ENCODE peak calls at places on chromosomes 3 and 15, in nine cellular contexts. W is fibroblast of lung, T is upper lobe of left lung, Z is stomach, Y is coronary artery, L is nephron progenitor cell, D is omental fat pad, H is WTC11, M is transverse colon. E is an unnamed sample.

GRCh38 chr3:37024092-37024491 is 30.8 kb downstream of the MLH1 start:
- DNase-seq in W (peak; percentile 15), T (no peak), Z (no peak), Y (no peak), L (no peak), D (no peak), H (no peak), M (no peak), E (peak; percentile 8)

GRCh38 chr3:97991278-97991652 is 19.0 kb upstream of the RIOX2 start:
- DNase-seq in W (no peak), T (no peak), Z (no peak), Y (no peak), L (no peak), D (no peak), H (no peak), M (no peak), E (no peak)

GRCh38 chr15:32738677-32739076 is 20.9 kb downstream of the GREM1 start:
- DNase-seq in W (no peak), T (no peak), Z (no peak), Y (no peak), L (no peak), D (no peak), H (no peak), M (no peak), E (no peak)

GRCh38 chr15:80171787-80172186 is 19.0 kb downstream of the FAH start:
- DNase-seq in W (no peak), T (no peak), Z (no peak), Y (no peak), L (no peak), D (no peak), H (no peak), M (no peak), E (no peak)

GRCh38 chr3:158821847-158822246 is 20.0 kb downstream of the MFSD1 start:
- DNase-seq in W (no peak), T (no peak), Z (no peak), Y (no peak), L (no peak), D (no peak), H (no peak), M (no peak), E (no peak)

GRCh38 chr3:18872466-18872865 is 275.8 kb upstream of the KCNH8 start:
- DNase-seq in W (no peak), T (no peak), Z (no peak), Y (no peak), L (no peak), D (no peak), H (no peak), M (no peak), E (no peak)

GRCh38 chr3:117734431-117734830 is 1024.9 kb downstream of the TUSC7 start:
- DNase-seq in W (peak; percentile 86), T (no peak), Z (no peak), Y (no peak), L (no peak), D (no peak), H (no peak), M (no peak), E (no peak)

GRCh38 chr15:77907824-77908751 is 169.4 kb downstream of the TBC1D2B start:
- DNase-seq in W (peak; percentile 64), T (peak; percentile 75), Z (peak; percentile 78), Y (peak; percentile 66), L (no peak), D (no peak), H (peak; percentile 85), M (peak; percentile 84), E (peak; percentile 47)

GRCh38 chr15:74784854-74785715 is 3.2 kb downstream of the CSK start:
- DNase-seq in W (no peak), T (no peak), Z (no peak), Y (no peak), L (no peak), D (no peak), H (no peak), M (no peak), E (no peak)

GRCh38 chr3:102083469-102083868 is 234.2 kb downstream of the NFKBIZ start:
- DNase-seq in W (no peak), T (no peak), Z (no peak), Y (no peak), L (no peak), D (no peak), H (no peak), M (no peak), E (no peak)

GRCh38 chr15:92413511-92413910 is 19.8 kb downstream of the ST8SIA2 start:
- DNase-seq in W (no peak), T (no peak), Z (no peak), Y (no peak), L (no peak), D (no peak), H (no peak), M (no peak), E (no peak)

GRCh38 chr3:11244131-11244677 is 28.0 kb upstream of the ATG7 start:
- DNase-seq in W (peak; percentile 36), T (no peak), Z (no peak), Y (no peak), L (no peak), D (no peak), H (no peak), M (no peak), E (peak; percentile 38)

GRCh38 chr3:129121016-129121791 is 400 bp downstream of the RAB43 start:
- DNase-seq in W (peak; percentile 41), T (peak; percentile 90), Z (peak; percentile 27), Y (no peak), L (no peak), D (no peak), H (peak; percentile 25), M (peak; percentile 19), E (no peak)

GRCh38 chr3:181618260-181618659 is 93.5 kb upstream of the SOX2 start:
- DNase-seq in W (no peak), T (no peak), Z (no peak), Y (no peak), L (no peak), D (no peak), H (no peak), M (no peak), E (no peak)

GRCh38 chr3:171753665-171754408 is 56.4 kb downstream of the PLD1 start:
- DNase-seq in W (peak; percentile 87), T (no peak), Z (no peak), Y (no peak), L (no peak), D (no peak), H (no peak), M (no peak), E (peak; percentile 57)

GRCh38 chr15:100111103-100112060 is 230.4 kb downstream of the ADAMTS17 start:
- DNase-seq in W (peak; percentile 91), T (no peak), Z (peak; percentile 28), Y (peak; percentile 94), L (no peak), D (no peak), H (no peak), M (peak; percentile 21), E (peak; percentile 89)

GRCh38 chr15:40081691-40082194 is 26.9 kb downstream of the BMF start:
- DNase-seq in W (peak; percentile 73), T (no peak), Z (peak; percentile 72), Y (peak; percentile 74), L (peak; percentile 54), D (no peak), H (peak; percentile 64), M (peak; percentile 77), E (no peak)
- TF ChIP-seq CTCF in W (peak; percentile 11), T (no peak), Z (no peak), Y (no peak), L (no peak), D (no peak), H (no peak), M (no peak), E (no peak)

GRCh38 chr3:16658004-16658932 is 53.0 kb upstream of the DAZL start:
- DNase-seq in W (peak; percentile 1), T (no peak), Z (no peak), Y (no peak), L (no peak), D (no peak), H (peak; percentile 20), M (no peak), E (no peak)
- TF ChIP-seq CTCF in W (no peak), T (no peak), Z (no peak), Y (no peak), L (no peak), D (no peak), H (no peak), M (no peak), E (no peak)

DNA sequence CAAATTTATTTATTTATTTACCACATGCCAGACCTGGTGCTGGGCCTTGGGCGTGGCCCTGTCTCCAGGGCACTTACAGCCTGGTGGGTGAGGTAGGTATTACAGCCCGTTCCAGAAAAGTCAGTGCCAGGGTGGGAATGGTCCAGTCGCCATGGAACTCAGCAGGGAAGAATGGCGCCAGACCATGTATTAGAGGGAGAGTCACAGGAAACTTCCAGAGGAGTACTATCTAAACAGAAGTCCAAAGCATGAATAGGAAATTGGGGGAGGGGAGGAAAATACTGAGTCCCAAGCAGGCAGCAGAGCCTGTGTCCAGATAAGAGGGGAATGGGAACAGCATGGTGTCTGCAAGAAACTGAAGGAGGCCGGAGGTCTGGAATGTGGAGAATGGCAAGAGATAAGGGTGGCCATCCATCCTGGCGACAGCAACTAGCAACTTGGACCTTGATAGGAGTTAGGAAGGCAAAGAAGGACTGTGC is 27.0 kb downstream of the SH3BP5 start:
- DNase-seq in W (peak; percentile 82), T (no peak), Z (no peak), Y (no peak), L (no peak), D (no peak), H (peak; percentile 35), M (no peak), E (no peak)
- TF ChIP-seq CTCF in W (peak; percentile 38), T (peak; percentile 49), Z (no peak), Y (no peak), L (peak; percentile 34), D (no peak), H (peak; percentile 45), M (peak; percentile 8), E (peak; percentile 31)

GRCh38 chr15:44580105-44580504 is 43.2 kb downstream of the EIF3J start:
- DNase-seq in W (no peak), T (no peak), Z (no peak), Y (no peak), L (no peak), D (no peak), H (no peak), M (no peak), E (no peak)

GRCh38 chr15:44585633-44586032 is 48.7 kb downstream of the EIF3J start:
- DNase-seq in W (no peak), T (no peak), Z (no peak), Y (no peak), L (no peak), D (no peak), H (no peak), M (no peak), E (no peak)

GRCh38 chr15:44588541-44588940 is 51.6 kb downstream of the EIF3J start:
- DNase-seq in W (no peak), T (no peak), Z (no peak), Y (no peak), L (no peak), D (no peak), H (no peak), M (no peak), E (no peak)

DNA sequence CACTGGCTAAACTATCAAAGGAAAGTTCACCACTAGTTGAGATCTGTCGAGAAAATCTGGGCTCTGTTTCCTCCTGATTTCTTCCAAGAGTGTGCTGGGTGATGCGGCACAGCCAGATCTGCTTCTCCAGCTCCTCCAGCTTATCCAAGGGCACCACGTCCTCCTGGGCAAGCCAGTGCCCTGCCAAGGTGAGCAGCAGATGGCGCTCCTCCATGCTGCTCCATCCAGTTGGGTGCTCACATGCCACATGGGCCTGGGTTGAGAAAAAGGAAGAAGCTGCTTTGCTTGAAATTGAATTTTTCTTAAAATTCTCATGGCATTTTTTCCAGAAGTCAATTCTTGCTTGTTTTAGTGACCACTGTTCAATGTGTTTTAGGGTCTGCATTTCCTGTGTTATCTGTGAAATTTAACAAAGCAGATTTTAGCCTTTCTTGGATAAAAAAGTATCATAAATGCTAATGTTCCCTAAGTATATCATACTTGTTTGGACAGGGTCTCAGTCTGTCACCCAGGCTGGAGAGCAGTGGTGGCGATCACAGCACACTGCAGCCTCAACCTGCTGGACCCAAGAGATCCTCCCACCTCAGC is 47.3 kb downstream of the EIF3J start:
- DNase-seq in W (peak; percentile 9), T (no peak), Z (peak; percentile 64), Y (no peak), L (peak; percentile 10), D (no peak), H (peak; percentile 67), M (peak; percentile 49), E (peak; percentile 66)
- TF ChIP-seq CTCF in W (peak; percentile 38), T (no peak), Z (no peak), Y (no peak), L (peak; percentile 21), D (no peak), H (peak; percentile 27), M (peak; percentile 19), E (peak; percentile 37)

E was measured in MCF 10A.